ENCODE peak calls at places on chromosomes 2 and 18, in nine cellular contexts. J, K, N, V, X, D, B, A and Z are unnamed samples.

GRCh38 chr2:147818741-147819140 is 26.1 kb upstream of the ACVR2A start:
- DNase-seq in J (no peak), K (no peak), N (no peak), V (no peak), X (no peak), D (no peak), B (no peak), A (no peak), Z (no peak)

GRCh38 chr18:59140287-59140885 is 702 bp downstream of the SEC11C start:
- DNase-seq in J (no peak), K (peak), N (peak), V (no peak), X (no peak), D (no peak), B (peak), A (peak), Z (peak)

GRCh38 chr2:226137201-226137811 is 662.3 kb downstream of the IRS1 start:
- DNase-seq in J (no peak), K (no peak), N (no peak), V (no peak), X (no peak), D (no peak), B (peak), A (no peak), Z (no peak)

GRCh38 chr18:78739843-78740677 is 239.6 kb upstream of the SALL3 start:
- DNase-seq in J (no peak), K (no peak), N (no peak), V (peak), X (no peak), D (no peak), B (no peak), A (no peak), Z (no peak)

GRCh38 chr2:165898381-165898780 is 55.2 kb downstream of the TTC21B start:
- DNase-seq in J (no peak), K (no peak), N (no peak), V (no peak), X (no peak), D (no peak), B (no peak), A (no peak), Z (no peak)

GRCh38 chr2:19850526-19851050 is 51.2 kb downstream of the TTC32 start:
- DNase-seq in J (no peak), K (no peak), N (no peak), V (peak), X (no peak), D (no peak), B (no peak), A (no peak), Z (no peak)

GRCh38 chr2:57542081-57542480 is 504.5 kb upstream of the VRK2 start:
- DNase-seq in J (no peak), K (peak), N (no peak), V (no peak), X (no peak), D (no peak), B (no peak), A (no peak), Z (no peak)

GRCh38 chr2:121634354-121635307 is 14.6 kb downstream of the CLASP1 start:
- DNase-seq in J (peak), K (no peak), N (peak), V (no peak), X (no peak), D (no peak), B (peak), A (no peak), Z (no peak)

GRCh38 chr2:165572155-165572554 is 102.7 kb downstream of the CSRNP3 start:
- DNase-seq in J (no peak), K (no peak), N (no peak), V (no peak), X (peak), D (no peak), B (no peak), A (no peak), Z (no peak)

GRCh38 chr2:444937-445884 is 157.3 kb upstream of the ALKAL2 start:
- DNase-seq in J (no peak), K (no peak), N (no peak), V (no peak), X (no peak), D (no peak), B (no peak), A (no peak), Z (no peak)

GRCh38 chr18:24983566-24983965 is 368.4 kb downstream of the ZNF521 start:
- DNase-seq in J (no peak), K (no peak), N (no peak), V (no peak), X (no peak), D (no peak), B (no peak), A (no peak), Z (no peak)

GRCh38 chr2:120401275-120402069 is 55.5 kb downstream of the INHBB start:
- DNase-seq in J (no peak), K (no peak), N (no peak), V (peak), X (no peak), D (no peak), B (no peak), A (no peak), Z (no peak)

GRCh38 chr2:178205853-178206516 is 11.7 kb downstream of the OSBPL6 start:
- DNase-seq in J (no peak), K (peak), N (peak), V (no peak), X (no peak), D (no peak), B (no peak), A (no peak), Z (no peak)

GRCh38 chr2:196403471-196403870 is 232.1 kb upstream of the STK17B start:
- DNase-seq in J (no peak), K (no peak), N (peak), V (no peak), X (no peak), D (no peak), B (no peak), A (no peak), Z (peak)

GRCh38 chr18:23143059-23143831 is 8.0 kb downstream of the CABLES1 start:
- DNase-seq in J (peak), K (peak), N (no peak), V (no peak), X (no peak), D (peak), B (no peak), A (peak), Z (no peak)

GRCh38 chr18:23825496-23825895 is 136.2 kb downstream of the LAMA3 start:
- DNase-seq in J (no peak), K (no peak), N (peak), V (no peak), X (no peak), D (no peak), B (no peak), A (no peak), Z (no peak)

GRCh38 chr18:58609536-58609993 is 19.3 kb downstream of the ALPK2 start:
- DNase-seq in J (no peak), K (no peak), N (no peak), V (no peak), X (no peak), D (no peak), B (no peak), A (no peak), Z (no peak)

GRCh38 chr2:198004173-198004572 is 199.8 kb downstream of the PLCL1 start:
- DNase-seq in J (no peak), K (no peak), N (peak), V (no peak), X (no peak), D (no peak), B (no peak), A (no peak), Z (no peak)

GRCh38 chr2:36393738-36394256 is 38.2 kb downstream of the CRIM1 start:
- DNase-seq in J (no peak), K (no peak), N (no peak), V (no peak), X (no peak), D (no peak), B (no peak), A (no peak), Z (no peak)

GRCh38 chr2:71833855-71834554 is 313.7 kb downstream of the CYP26B1 start:
- DNase-seq in J (no peak), K (no peak), N (no peak), V (peak), X (no peak), D (peak), B (no peak), A (no peak), Z (no peak)

GRCh38 chr2:152093464-152093863 is 5.4 kb downstream of the CACNB4 start:
- DNase-seq in J (no peak), K (no peak), N (no peak), V (no peak), X (no peak), D (no peak), B (no peak), A (no peak), Z (no peak)

GRCh38 chr2:111624401-111625156 is 259.4 kb downstream of the ANAPC1 start:
- DNase-seq in J (no peak), K (peak), N (peak), V (no peak), X (no peak), D (no peak), B (peak), A (no peak), Z (no peak)

GRCh38 chr2:85983766-85984165 is 95.0 kb upstream of the ST3GAL5 start:
- DNase-seq in J (no peak), K (no peak), N (no peak), V (no peak), X (no peak), D (no peak), B (no peak), A (no peak), Z (no peak)

GRCh38 chr18:35407871-35408481 is 30.8 kb upstream of the ZNF396 start:
- DNase-seq in J (peak), K (peak), N (peak), V (no peak), X (peak), D (peak), B (peak), A (peak), Z (peak)

GRCh38 chr2:197300139-197300538 is 10.4 kb downstream of the ANKRD44 start:
- DNase-seq in J (no peak), K (no peak), N (no peak), V (no peak), X (no peak), D (no peak), B (no peak), A (no peak), Z (no peak)

GRCh38 chr2:224261316-224261715 is 140.6 kb downstream of the FAM124B start:
- DNase-seq in J (no peak), K (no peak), N (peak), V (no peak), X (no peak), D (no peak), B (no peak), A (no peak), Z (no peak)

GRCh38 chr2:96485751-96486643 is 19.2 kb downstream of the NEURL3 start:
- DNase-seq in J (no peak), K (peak), N (peak), V (no peak), X (no peak), D (peak), B (no peak), A (peak), Z (peak)

GRCh38 chr2:120712180-120712678 is 23.4 kb upstream of the GLI2 start:
- DNase-seq in J (no peak), K (no peak), N (no peak), V (no peak), X (no peak), D (no peak), B (no peak), A (no peak), Z (no peak)

GRCh38 chr2:20104900-20105545 is 53.6 kb upstream of the LAPTM4A start:
- DNase-seq in J (no peak), K (no peak), N (no peak), V (no peak), X (no peak), D (no peak), B (no peak), A (no peak), Z (no peak)

GRCh38 chr2:170815311-170815710 is 1.4 kb upstream of the GAD1 start:
- DNase-seq in J (no peak), K (no peak), N (no peak), V (no peak), X (no peak), D (no peak), B (no peak), A (no peak), Z (no peak)

GRCh38 chr18:32761231-32761785 is 11.5 kb downstream of the KLHL14 start:
- DNase-seq in J (no peak), K (no peak), N (no peak), V (no peak), X (no peak), D (no peak), B (no peak), A (no peak), Z (no peak)

GRCh38 chr2:178298785-178299212 is 104.5 kb downstream of the OSBPL6 start:
- DNase-seq in J (peak), K (no peak), N (peak), V (no peak), X (no peak), D (no peak), B (no peak), A (no peak), Z (no peak)

GRCh38 chr2:66691199-66691975 is 256.5 kb downstream of the MEIS1 start:
- DNase-seq in J (no peak), K (no peak), N (peak), V (no peak), X (no peak), D (no peak), B (no peak), A (peak), Z (peak)

GRCh38 chr18:74040459-74041332 is 106.9 kb downstream of the FBXO15 start:
- DNase-seq in J (peak), K (no peak), N (no peak), V (no peak), X (peak), D (no peak), B (peak), A (peak), Z (no peak)

GRCh38 chr2:172783091-172783898 is 47.6 kb downstream of the RAPGEF4 start:
- DNase-seq in J (peak), K (peak), N (peak), V (no peak), X (no peak), D (no peak), B (peak), A (peak), Z (peak)

GRCh38 chr2:126715576-126716406 is 59.8 kb downstream of the GYPC start:
- DNase-seq in J (no peak), K (no peak), N (no peak), V (no peak), X (no peak), D (no peak), B (no peak), A (no peak), Z (no peak)

GRCh38 chr2:51581636-51582267 is 549.8 kb upstream of the NRXN1 start:
- DNase-seq in J (no peak), K (no peak), N (no peak), V (no peak), X (no peak), D (no peak), B (peak), A (no peak), Z (no peak)

GRCh38 chr2:20145497-20146193 is 79.3 kb downstream of the SDC1 start:
- DNase-seq in J (no peak), K (no peak), N (no peak), V (peak), X (no peak), D (no peak), B (no peak), A (no peak), Z (no peak)

GRCh38 chr2:134070281-134070731 is 183.6 kb upstream of the MGAT5 start:
- DNase-seq in J (no peak), K (no peak), N (peak), V (no peak), X (no peak), D (no peak), B (no peak), A (no peak), Z (peak)

GRCh38 chr2:11684894-11685460 is 15.0 kb upstream of the NTSR2 start:
- DNase-seq in J (no peak), K (no peak), N (no peak), V (no peak), X (no peak), D (no peak), B (no peak), A (no peak), Z (no peak)

GRCh38 chr2:11681722-11682589 is 12.0 kb upstream of the NTSR2 start:
- DNase-seq in J (peak), K (no peak), N (no peak), V (peak), X (peak), D (no peak), B (peak), A (peak), Z (no peak)

GRCh38 chr2:11683966-11684365 is 14.0 kb upstream of the NTSR2 start:
- DNase-seq in J (no peak), K (no peak), N (no peak), V (peak), X (no peak), D (no peak), B (no peak), A (no peak), Z (no peak)

GRCh38 chr2:11682590-11682915 is 12.6 kb upstream of the NTSR2 start:
- DNase-seq in J (no peak), K (no peak), N (no peak), V (peak), X (no peak), D (no peak), B (no peak), A (no peak), Z (no peak)

DNA sequence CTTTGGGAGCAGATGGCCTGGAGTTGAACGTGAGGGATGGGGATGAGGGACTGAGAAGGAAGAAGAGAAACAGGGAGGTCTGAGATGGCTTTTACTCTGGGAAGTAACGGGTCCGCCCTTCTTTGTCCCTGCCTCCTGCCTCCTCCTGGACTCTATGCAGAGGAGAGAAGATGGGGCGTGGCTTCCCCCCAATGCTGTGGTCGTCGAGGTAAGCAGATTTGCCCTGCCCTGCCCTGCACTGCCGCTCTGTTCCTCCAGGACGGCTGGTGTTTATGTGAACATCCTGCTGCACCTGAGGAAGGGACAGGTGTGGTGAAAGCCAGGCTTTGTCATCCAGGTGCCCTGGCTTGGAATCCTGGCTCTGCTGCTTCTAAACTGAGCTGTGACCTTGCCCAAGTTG is 13.5 kb upstream of the NTSR2 start:
- DNase-seq in J (no peak), K (no peak), N (no peak), V (no peak), X (no peak), D (no peak), B (no peak), A (no peak), Z (no peak)
- TF ChIP-seq CTCF in J (no peak), K (no peak), N (no peak), V (no peak), X (no peak), D (no peak), B (no peak), A (no peak), Z (no peak)

DNA sequence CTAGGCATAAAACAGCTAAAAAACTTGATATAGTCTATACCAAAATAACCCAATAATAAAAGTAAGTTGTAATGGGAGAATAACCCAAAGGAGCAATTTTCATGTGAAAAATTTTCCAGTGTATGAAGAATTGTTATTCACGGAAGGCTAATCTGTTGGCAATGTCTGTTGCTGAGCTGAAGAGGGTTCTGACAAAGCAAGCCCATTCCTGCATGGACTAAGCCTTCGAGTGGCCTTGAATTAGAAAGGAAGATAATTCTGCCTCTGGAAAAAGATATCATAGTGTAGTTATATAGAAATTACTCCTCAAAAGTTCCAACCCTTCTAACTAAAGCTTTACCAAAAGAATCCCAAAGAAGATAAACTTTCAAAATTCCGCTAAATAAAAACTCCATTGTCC is 101.5 kb downstream of the MAP2 start:
- DNase-seq in J (no peak), K (no peak), N (no peak), V (no peak), X (no peak), D (no peak), B (no peak), A (no peak), Z (no peak)
- H3K4me3 ChIP-seq in J (no peak), K (no peak), N (no peak), V (peak), X (no peak), D (no peak), B (no peak), A (no peak), Z (no peak)

DNA sequence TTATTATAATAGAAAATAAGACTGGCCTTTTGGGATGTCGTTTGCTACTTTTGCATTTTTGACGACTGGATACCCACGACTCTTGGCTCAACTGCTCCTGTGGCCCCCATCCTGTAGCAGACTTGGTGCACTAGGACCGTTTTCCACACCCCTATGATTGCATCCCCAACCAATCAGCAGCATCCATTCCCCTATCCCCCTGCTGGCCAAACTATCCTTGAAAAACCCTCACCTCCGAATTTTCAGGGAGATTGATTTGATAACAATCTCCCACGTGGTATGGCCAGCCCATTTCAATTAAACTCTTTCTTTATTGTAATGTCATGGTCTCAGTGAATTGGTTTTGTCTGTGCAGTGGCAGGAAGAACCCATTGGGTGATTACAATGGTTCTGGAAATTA is 37.9 kb upstream of the TTR start:
- DNase-seq in J (peak), K (no peak), N (no peak), V (no peak), X (no peak), D (no peak), B (peak), A (no peak), Z (no peak)
- TF ChIP-seq CTCF in J (no peak), K (peak), N (peak), V (no peak), X (no peak), D (no peak), B (no peak), A (no peak), Z (peak)

GRCh38 chr18:34224423-34225217 is at the start of gene NOL4:
- DNase-seq in J (no peak), K (peak), N (peak), V (no peak), X (peak), D (no peak), B (peak), A (no peak), Z (peak)

GRCh38 chr18:34223164-34223892 is 1.4 kb downstream of the NOL4 start:
- DNase-seq in J (no peak), K (no peak), N (peak), V (no peak), X (peak), D (no peak), B (peak), A (no peak), Z (no peak)

GRCh38 chr18:34222396-34223163 is 2.1 kb downstream of the NOL4 start:
- DNase-seq in J (no peak), K (no peak), N (peak), V (no peak), X (peak), D (no peak), B (no peak), A (no peak), Z (no peak)

GRCh38 chr18:34225218-34225553 is 473 bp upstream of the NOL4 start:
- DNase-seq in J (no peak), K (no peak), N (no peak), V (no peak), X (no peak), D (no peak), B (no peak), A (no peak), Z (no peak)

DNA sequence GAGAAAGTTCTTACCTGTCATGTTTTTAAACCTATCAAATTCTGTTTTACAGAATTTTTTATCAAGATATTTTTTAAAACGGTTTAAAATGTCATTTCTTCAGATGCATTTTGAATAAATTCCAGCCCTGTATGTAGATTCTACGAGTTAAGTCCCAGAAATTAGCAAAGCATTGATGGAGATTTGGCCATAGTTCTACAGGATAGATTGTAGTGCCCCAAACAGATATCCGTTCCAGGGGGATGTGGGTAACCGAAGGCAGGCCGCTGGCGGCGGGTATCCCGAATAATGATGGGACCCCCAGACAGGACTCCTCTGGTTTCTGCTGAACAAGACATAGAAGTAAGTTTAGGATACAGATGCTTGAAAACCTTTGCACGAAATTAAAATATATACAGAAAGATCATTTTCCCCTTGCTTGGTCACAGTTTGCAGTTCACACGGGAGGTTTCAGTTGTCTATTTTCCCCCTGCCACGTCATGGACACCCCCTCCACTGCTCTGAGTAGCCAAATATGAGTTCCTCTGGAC is 755 bp downstream of the NOL4 start:
- DNase-seq in J (no peak), K (no peak), N (peak), V (no peak), X (no peak), D (no peak), B (no peak), A (no peak), Z (no peak)
- H3K4me3 ChIP-seq in J (no peak), K (peak), N (peak), V (peak), X (peak), D (peak), B (no peak), A (no peak), Z (peak)